ENCODE peak calls at places on chromosome 13, in six cellular contexts. One of them, this sample, is unnamed.

GRCh38 chr13:44815507-44816074 is 173.7 kb downstream of the NUFIP1 start:
- DNase-seq in A549: peak; percentile 75
- DNase-seq in thoracic aorta: no peak
- DNase-seq in uterus: peak; percentile 45
- DNase-seq in HepG2: peak; percentile 92
- DNase-seq in IMR-90: peak; percentile 98
- DNase-seq in this sample: peak; percentile 67

GRCh38 chr13:41694902-41695301 is 237.6 kb downstream of the RGCC start:
- DNase-seq in uterus: peak; percentile 76
- DNase-seq in thoracic aorta: peak; percentile 34
- DNase-seq in IMR-90: peak; percentile 95
- DNase-seq in HepG2: no peak
- DNase-seq in A549: peak; percentile 19
- DNase-seq in this sample: peak; percentile 48

GRCh38 chr13:110644892-110645521 is 29.7 kb downstream of the NAXD start:
- DNase-seq in A549: no peak
- DNase-seq in HepG2: no peak
- DNase-seq in uterus: no peak
- DNase-seq in thoracic aorta: no peak
- DNase-seq in IMR-90: peak; percentile 55
- DNase-seq in this sample: peak; percentile 72

GRCh38 chr13:34863360-34864135 is 78.5 kb upstream of the NBEA start:
- DNase-seq in A549: peak; percentile 48
- DNase-seq in uterus: no peak
- DNase-seq in IMR-90: peak; percentile 75
- DNase-seq in HepG2: peak; percentile 3
- DNase-seq in thoracic aorta: no peak
- DNase-seq in this sample: no peak

GRCh38 chr13:94309997-94310842 is 169.3 kb downstream of the DCT start:
- DNase-seq in A549: no peak
- DNase-seq in HepG2: no peak
- DNase-seq in IMR-90: peak; percentile 96
- DNase-seq in uterus: no peak
- DNase-seq in thoracic aorta: no peak
- DNase-seq in this sample: no peak

GRCh38 chr13:46698910-46699460 is 98.0 kb downstream of the ESD start:
- DNase-seq in A549: no peak
- DNase-seq in thoracic aorta: no peak
- DNase-seq in IMR-90: peak; percentile 69
- DNase-seq in uterus: no peak
- DNase-seq in HepG2: no peak
- DNase-seq in this sample: no peak

GRCh38 chr13:29568731-29569130 is 26.8 kb downstream of the SLC7A1 start:
- DNase-seq in A549: no peak
- DNase-seq in HepG2: no peak
- DNase-seq in IMR-90: no peak
- DNase-seq in uterus: no peak
- DNase-seq in thoracic aorta: no peak
- DNase-seq in this sample: no peak

GRCh38 chr13:40776681-40777165 is 5.7 kb upstream of the MRPS31 start:
- DNase-seq in thoracic aorta: no peak
- DNase-seq in uterus: no peak
- DNase-seq in HepG2: no peak
- DNase-seq in IMR-90: peak; percentile 55
- DNase-seq in A549: no peak
- DNase-seq in this sample: no peak

GRCh38 chr13:96229356-96229755 is 139.4 kb downstream of the HS6ST3 start:
- DNase-seq in IMR-90: no peak
- DNase-seq in thoracic aorta: no peak
- DNase-seq in uterus: no peak
- DNase-seq in A549: no peak
- DNase-seq in HepG2: peak; percentile 21
- DNase-seq in this sample: no peak

GRCh38 chr13:24692541-24692940 is 12.3 kb downstream of the ATP12A start:
- DNase-seq in thoracic aorta: no peak
- DNase-seq in uterus: no peak
- DNase-seq in IMR-90: peak; percentile 8
- DNase-seq in A549: no peak
- DNase-seq in HepG2: no peak
- DNase-seq in this sample: no peak

GRCh38 chr13:28071424-28071823 is 29.0 kb downstream of the FLT3 start:
- DNase-seq in A549: no peak
- DNase-seq in thoracic aorta: no peak
- DNase-seq in uterus: no peak
- DNase-seq in HepG2: no peak
- DNase-seq in IMR-90: no peak
- DNase-seq in this sample: no peak

GRCh38 chr13:94061316-94061715 is 418.2 kb downstream of the DCT start:
- DNase-seq in thoracic aorta: no peak
- DNase-seq in A549: no peak
- DNase-seq in HepG2: no peak
- DNase-seq in uterus: no peak
- DNase-seq in IMR-90: peak; percentile 79
- DNase-seq in this sample: no peak

GRCh38 chr13:97239306-97239705 is 17.2 kb downstream of the MBNL2 start:
- DNase-seq in uterus: no peak
- DNase-seq in IMR-90: no peak
- DNase-seq in thoracic aorta: no peak
- DNase-seq in HepG2: no peak
- DNase-seq in A549: no peak
- DNase-seq in this sample: no peak

GRCh38 chr13:97235549-97236206 is 13.5 kb downstream of the MBNL2 start:
- DNase-seq in HepG2: no peak
- DNase-seq in IMR-90: no peak
- DNase-seq in A549: no peak
- DNase-seq in uterus: no peak
- DNase-seq in thoracic aorta: no peak
- DNase-seq in this sample: no peak

GRCh38 chr13:97238883-97239282 is 16.8 kb downstream of the MBNL2 start:
- DNase-seq in thoracic aorta: no peak
- DNase-seq in A549: no peak
- DNase-seq in uterus: no peak
- DNase-seq in IMR-90: no peak
- DNase-seq in HepG2: no peak
- DNase-seq in this sample: no peak

GRCh38 chr13:97238432-97238831 is 16.3 kb downstream of the MBNL2 start:
- DNase-seq in IMR-90: no peak
- DNase-seq in HepG2: no peak
- DNase-seq in thoracic aorta: no peak
- DNase-seq in uterus: no peak
- DNase-seq in A549: no peak
- DNase-seq in this sample: no peak

DNA sequence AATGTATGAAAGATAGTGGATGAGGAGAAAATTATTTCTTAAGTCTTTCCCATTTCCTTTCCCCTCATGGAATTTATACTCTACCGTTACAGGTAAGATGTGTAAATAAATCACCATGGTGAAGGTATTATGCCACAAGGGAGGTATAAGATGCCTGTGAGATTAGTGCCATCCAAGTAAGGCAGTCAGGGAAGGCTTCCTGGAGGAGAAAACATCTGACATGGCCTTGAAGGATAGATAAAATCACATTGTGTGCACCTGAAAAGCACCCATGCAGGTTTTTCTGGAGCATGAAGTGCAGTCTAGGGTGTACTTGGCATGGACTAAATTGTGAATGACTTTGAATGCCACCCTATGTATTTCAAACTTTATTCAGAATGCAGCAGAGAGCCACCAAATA is 15.3 kb downstream of the MBNL2 start:
- DNase-seq in A549: no peak
- DNase-seq in IMR-90: no peak
- DNase-seq in uterus: no peak
- DNase-seq in thoracic aorta: no peak
- DNase-seq in HepG2: no peak
- DNase-seq in this sample: no peak
- H3K4me1 ChIP-seq in A549: peaks cover 56% of the 10 kb centered on the region
- H3K4me1 ChIP-seq in IMR-90: peaks cover 25% of the 10 kb centered on the region
- H3K4me1 ChIP-seq in uterus: peaks cover 6% of the 10 kb centered on the region
- H3K4me1 ChIP-seq in thoracic aorta: peaks cover 66% of the 10 kb centered on the region
- H3K4me1 ChIP-seq in HepG2: peaks cover 99% of the 10 kb centered on the region
- H3K4me1 ChIP-seq in this sample: peaks cover 45% of the 10 kb centered on the region

DNA sequence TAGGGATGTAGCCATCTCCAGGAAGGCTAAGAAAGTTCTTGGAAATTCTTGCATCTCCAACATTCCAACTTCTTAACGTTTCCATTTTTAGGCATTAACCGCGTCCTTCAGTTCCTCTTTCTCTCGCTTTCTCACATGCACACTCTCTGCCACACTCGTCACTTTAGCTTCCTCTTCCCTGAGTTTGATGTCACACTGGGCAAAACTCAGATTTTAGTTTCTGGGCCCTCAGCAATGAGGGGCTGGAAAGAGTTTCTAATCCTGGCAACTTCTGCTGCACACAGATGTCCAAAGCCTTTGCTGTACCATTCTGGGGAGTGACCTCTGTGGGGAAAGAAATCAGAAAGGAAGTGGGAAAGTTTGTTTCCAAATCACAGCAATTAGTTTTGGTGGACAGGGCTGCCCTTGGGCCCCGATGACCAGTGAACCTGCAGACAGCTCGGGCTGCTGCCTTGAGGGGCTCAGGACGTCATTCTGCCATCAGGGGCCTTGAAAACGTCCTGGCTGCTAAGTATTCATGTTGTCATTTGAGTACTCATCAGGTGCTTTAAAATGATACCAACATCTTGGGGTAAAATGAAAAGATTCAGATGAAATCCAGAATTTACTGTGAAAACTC is 89.3 kb downstream of the KL start:
- DNase-seq in uterus: no peak
- DNase-seq in IMR-90: no peak
- DNase-seq in HepG2: no peak
- DNase-seq in thoracic aorta: no peak
- DNase-seq in A549: no peak
- DNase-seq in this sample: no peak
- H3K27ac ChIP-seq in uterus: no peak overlapping the region
- H3K27ac ChIP-seq in IMR-90: no peak overlapping the region
- H3K27ac ChIP-seq in HepG2: no peak overlapping the region
- H3K27ac ChIP-seq in thoracic aorta: no peak overlapping the region
- H3K27ac ChIP-seq in A549: no peak overlapping the region
- H3K27ac ChIP-seq in this sample: peak overlapping the region; percentile 41

GRCh38 chr13:102999498-102999897 is 66.7 kb downstream of the SLC10A2 start:
- DNase-seq in thoracic aorta: no peak
- DNase-seq in HepG2: no peak
- DNase-seq in A549: no peak
- DNase-seq in uterus: no peak
- DNase-seq in IMR-90: no peak
- DNase-seq in this sample: no peak
- H3K9me3 ChIP-seq in thoracic aorta: no peaks in the 10 kb centered on the region
- H3K9me3 ChIP-seq in HepG2: peaks cover 11% of the 10 kb centered on the region
- H3K9me3 ChIP-seq in A549: no peaks in the 10 kb centered on the region
- H3K9me3 ChIP-seq in uterus: no peaks in the 10 kb centered on the region
- H3K9me3 ChIP-seq in IMR-90: peaks cover 13% of the 10 kb centered on the region
- H3K9me3 ChIP-seq in this sample: no peaks in the 10 kb centered on the region

DNA sequence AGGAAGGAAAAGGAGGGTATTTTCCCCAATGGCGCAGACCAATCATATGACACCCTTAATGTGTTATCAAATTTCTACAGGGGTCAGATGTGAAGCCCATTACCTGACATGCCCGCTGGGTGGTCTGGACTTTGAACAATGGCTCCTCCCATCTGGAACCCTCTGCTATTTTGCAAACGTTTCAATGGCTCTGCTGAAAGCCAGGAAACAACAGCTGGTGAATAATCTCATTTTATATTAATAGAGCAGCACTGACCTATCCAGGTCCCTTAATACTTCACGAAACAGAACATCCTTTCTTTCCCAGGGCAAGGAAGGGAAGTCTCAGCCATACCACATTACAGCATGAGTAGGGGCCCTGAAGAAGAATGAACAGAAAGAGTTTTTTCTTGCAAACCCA is 20.3 kb upstream of the KPNA3 start:
- DNase-seq in thoracic aorta: no peak
- DNase-seq in HepG2: peak; percentile 66
- DNase-seq in A549: no peak
- DNase-seq in IMR-90: no peak
- DNase-seq in uterus: no peak
- DNase-seq in this sample: no peak
- H3K4me1 ChIP-seq in thoracic aorta: no peaks in the 10 kb centered on the region
- H3K4me1 ChIP-seq in HepG2: peaks cover 83% of the 10 kb centered on the region
- H3K4me1 ChIP-seq in A549: peaks cover 34% of the 10 kb centered on the region
- H3K4me1 ChIP-seq in IMR-90: peaks cover 19% of the 10 kb centered on the region
- H3K4me1 ChIP-seq in uterus: no peaks in the 10 kb centered on the region
- H3K4me1 ChIP-seq in this sample: no peaks in the 10 kb centered on the region

DNA sequence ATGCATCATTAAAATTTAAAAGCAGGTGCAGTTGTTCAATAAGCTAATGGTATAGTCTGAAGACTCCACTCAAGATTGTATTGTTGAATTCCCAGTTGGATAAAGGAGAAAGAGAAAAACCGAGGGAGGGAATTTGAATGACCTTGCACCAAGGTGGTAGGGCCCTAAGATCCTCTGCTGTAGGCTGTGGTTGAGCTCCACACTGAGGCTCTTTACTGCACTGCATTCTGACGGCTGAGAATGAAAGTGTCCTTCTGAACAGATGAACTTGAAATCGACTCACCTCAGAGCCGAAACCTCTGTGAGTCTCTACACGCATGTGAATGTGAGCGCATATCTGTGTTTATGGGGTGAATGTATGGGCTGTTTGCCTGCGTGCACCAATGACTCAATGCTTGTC is 388.9 kb upstream of the DACH1 start:
- DNase-seq in thoracic aorta: no peak
- DNase-seq in IMR-90: no peak
- DNase-seq in uterus: no peak
- DNase-seq in HepG2: peak; percentile 9
- DNase-seq in A549: no peak
- DNase-seq in this sample: no peak
- H3K27ac ChIP-seq in thoracic aorta: no peak overlapping the region
- H3K27ac ChIP-seq in IMR-90: no peak overlapping the region
- H3K27ac ChIP-seq in uterus: no peak overlapping the region
- H3K27ac ChIP-seq in HepG2: no peak overlapping the region
- H3K27ac ChIP-seq in A549: no peak overlapping the region
- H3K27ac ChIP-seq in this sample: no peak overlapping the region

GRCh38 chr13:48068952-48069351 is 26.0 kb downstream of the MED4 start:
- DNase-seq in A549: no peak
- DNase-seq in thoracic aorta: no peak
- DNase-seq in HepG2: no peak
- DNase-seq in IMR-90: no peak
- DNase-seq in uterus: no peak
- DNase-seq in this sample: no peak
- H3K9me3 ChIP-seq in A549: peaks cover 11% of the 10 kb centered on the region
- H3K9me3 ChIP-seq in thoracic aorta: peaks cover 27% of the 10 kb centered on the region
- H3K9me3 ChIP-seq in HepG2: peaks cover 19% of the 10 kb centered on the region
- H3K9me3 ChIP-seq in IMR-90: peaks cover 46% of the 10 kb centered on the region
- H3K9me3 ChIP-seq in uterus: peaks cover 25% of the 10 kb centered on the region
- H3K9me3 ChIP-seq in this sample: peaks cover 31% of the 10 kb centered on the region